ENCODE peak calls at places on chromosomes 11 and 22, in ten cellular contexts. D is esophagus squamous epithelium; E is CD4-positive, alpha-beta memory T cell; N is spleen; Y is colonic mucosa; S is small intestine; P is psoas muscle; V is IMR-90; F is upper lobe of right lung; J is thoracic aorta. U is an unnamed sample. For H3K36me3, the result is how much of the 10 kb centered on the place peaks cover.

GRCh38 chr11:133047036-133047800 is 485.1 kb downstream of the OPCML start:
- DNase-seq in D (no peak), E (no peak), N (no peak), Y (no peak), S (no peak), P (no peak), V (no peak), F (no peak), J (no peak), U (no peak)

GRCh38 chr22:49530671-49531532 is 296.8 kb downstream of the BRD1 start:
- DNase-seq in D (no peak), E (no peak), N (peak), Y (no peak), S (no peak), P (no peak), V (no peak), F (no peak), J (no peak), U (no peak)

GRCh38 chr11:111531687-111532364 is 8.7 kb upstream of the LAYN start:
- DNase-seq in D (no peak), E (no peak), N (no peak), Y (no peak), S (no peak), P (no peak), V (peak), F (no peak), J (no peak), U (no peak)

GRCh38 chr11:87473174-87473573 is 435.4 kb downstream of the TMEM135 start:
- DNase-seq in D (no peak), E (no peak), N (no peak), Y (no peak), S (no peak), P (no peak), V (peak), F (no peak), J (no peak), U (no peak)

GRCh38 chr22:32707971-32708370 is 93.5 kb upstream of the TIMP3 start:
- DNase-seq in D (no peak), E (no peak), N (no peak), Y (no peak), S (no peak), P (no peak), V (no peak), F (no peak), J (no peak), U (no peak)

GRCh38 chr22:50729391-50730012 is 8.5 kb upstream of the ACR start:
- DNase-seq in D (no peak), E (no peak), N (peak), Y (no peak), S (no peak), P (peak), V (no peak), F (peak), J (no peak), U (peak)

GRCh38 chr11:5280582-5281102 is 10.9 kb upstream of the HBE1 start:
- DNase-seq in D (no peak), E (no peak), N (no peak), Y (peak), S (peak), P (peak), V (peak), F (no peak), J (peak), U (peak)

GRCh38 chr22:38246692-38247091 is 26.1 kb downstream of the TMEM184B start:
- DNase-seq in D (no peak), E (no peak), N (no peak), Y (no peak), S (no peak), P (peak), V (no peak), F (no peak), J (peak), U (no peak)

GRCh38 chr11:102986815-102987214 is 31.3 kb upstream of the MMP13 start:
- DNase-seq in D (no peak), E (no peak), N (no peak), Y (no peak), S (no peak), P (no peak), V (peak), F (no peak), J (no peak), U (no peak)

GRCh38 chr22:33864723-33865130 is 55.5 kb downstream of the LARGE1 start:
- DNase-seq in D (no peak), E (no peak), N (no peak), Y (no peak), S (no peak), P (no peak), V (peak), F (no peak), J (no peak), U (no peak)
- H3K36me3 ChIP-seq in D (under half), E (under half), N (under half), Y (under half), S (under half), P (under half), V (under half), F (under half), J (under half), U (under half)

DNA sequence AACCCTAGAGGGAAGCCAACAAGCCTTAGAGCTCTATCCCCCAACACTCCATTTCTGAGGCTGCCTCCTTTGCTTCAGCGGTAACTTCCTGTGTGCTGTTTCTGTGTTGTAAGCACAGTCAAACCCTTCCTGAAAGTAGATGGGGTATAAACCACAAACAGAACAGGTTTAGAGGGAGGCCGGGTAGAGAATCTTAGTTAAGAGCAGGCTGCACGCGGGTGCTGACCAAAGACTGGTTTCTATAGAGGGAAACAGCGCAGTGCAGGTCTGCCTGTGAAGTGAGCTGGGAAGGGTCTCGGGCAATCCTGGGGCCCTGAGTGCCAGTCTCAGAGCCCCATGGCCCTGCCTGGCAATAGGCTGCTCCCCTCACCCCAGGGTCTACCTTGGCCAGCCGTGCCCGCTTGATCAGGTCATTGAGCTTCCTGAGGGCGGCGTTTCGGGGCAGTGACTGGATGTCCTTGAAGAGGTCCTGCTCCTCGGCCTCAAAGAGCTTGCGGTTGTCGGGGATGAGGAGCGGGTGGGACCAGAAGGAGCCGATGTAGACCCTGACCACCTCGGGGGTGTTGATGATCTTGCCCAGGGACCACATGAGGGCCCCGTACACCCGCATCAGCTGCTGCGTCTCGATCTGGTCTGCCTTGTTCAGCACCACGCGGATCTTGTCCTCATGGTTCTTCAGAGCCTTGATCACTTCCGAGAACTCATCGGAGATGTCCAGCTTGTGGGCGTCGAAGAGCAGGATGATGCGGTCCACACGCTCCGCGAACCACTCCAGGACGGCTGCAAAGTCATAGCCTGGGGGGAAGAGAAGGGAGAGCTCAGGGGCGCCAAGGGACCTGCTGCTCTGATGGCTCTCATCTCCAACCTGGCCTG is 15.3 kb upstream of the CDC42BPG start:
- DNase-seq in D (no peak), E (peak), N (peak), Y (no peak), S (peak), P (no peak), V (no peak), F (no peak), J (no peak), U (no peak)
- H3K4me3 ChIP-seq in D (no peak), E (no peak), N (no peak), Y (no peak), S (no peak), P (peak), V (no peak), F (peak), J (no peak), U (no peak)

DNA sequence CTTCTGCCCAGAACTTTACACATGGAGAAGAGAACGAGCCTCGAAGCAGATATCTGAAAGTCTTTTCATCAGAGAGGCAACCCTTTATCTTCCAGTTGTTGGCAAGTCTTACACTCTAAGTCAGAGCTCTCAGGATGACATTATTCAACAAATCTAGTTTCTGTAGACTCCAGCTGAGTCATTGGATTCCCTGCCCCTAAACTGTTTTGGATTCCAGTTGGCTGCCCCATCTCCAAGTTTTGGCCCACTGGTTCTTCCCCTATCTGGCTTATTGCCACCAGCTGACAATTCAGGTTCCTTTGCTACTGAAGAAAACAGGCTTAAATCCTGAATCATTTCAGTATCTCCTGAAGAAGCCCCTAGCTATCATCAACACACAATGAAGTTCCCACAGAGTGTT is 14.2 kb downstream of the SAAL1 start:
- DNase-seq in D (no peak), E (no peak), N (no peak), Y (no peak), S (no peak), P (no peak), V (peak), F (no peak), J (no peak), U (no peak)
- H3K36me3 ChIP-seq in D (under half), E (under half), N (half or more), Y (under half), S (under half), P (under half), V (under half), F (half or more), J (under half), U (under half)

GRCh38 chr11:65917434-65918210 is 1.2 kb downstream of the C11orf68 start:
- DNase-seq in D (no peak), E (no peak), N (peak), Y (no peak), S (no peak), P (peak), V (no peak), F (peak), J (no peak), U (no peak)

GRCh38 chr11:65915821-65916251 is 3.0 kb downstream of the C11orf68 start:
- DNase-seq in D (no peak), E (no peak), N (peak), Y (peak), S (no peak), P (peak), V (peak), F (peak), J (peak), U (peak)

GRCh38 chr11:65915101-65915820 is 3.6 kb downstream of the C11orf68 start:
- DNase-seq in D (no peak), E (no peak), N (no peak), Y (no peak), S (no peak), P (no peak), V (no peak), F (no peak), J (no peak), U (no peak)

GRCh38 chr11:65917077-65917433 is 1.8 kb downstream of the C11orf68 start:
- DNase-seq in D (no peak), E (no peak), N (no peak), Y (no peak), S (no peak), P (no peak), V (no peak), F (no peak), J (no peak), U (no peak)

DNA sequence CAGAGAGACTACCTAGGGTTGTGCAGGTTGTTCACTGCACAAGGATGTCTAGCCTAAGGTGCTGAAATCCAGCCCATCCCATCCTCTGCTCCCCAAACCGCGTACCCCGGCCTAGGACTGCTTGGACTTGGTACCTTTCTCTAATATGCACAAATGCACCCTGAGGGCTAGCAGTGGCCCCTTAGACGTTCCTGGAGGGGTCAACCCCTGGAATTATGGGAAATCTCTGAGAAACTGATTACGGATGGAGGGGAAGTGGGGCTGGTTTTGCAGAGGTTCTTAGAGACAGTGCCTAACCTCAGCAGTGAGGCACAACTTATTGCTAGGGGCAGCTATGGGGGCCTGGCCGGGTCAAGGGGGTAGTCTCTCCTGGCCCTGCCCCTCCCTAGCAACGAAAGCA is 2.5 kb downstream of the C11orf68 start:
- DNase-seq in D (no peak), E (no peak), N (no peak), Y (no peak), S (no peak), P (no peak), V (no peak), F (no peak), J (no peak), U (no peak)
- H3K4me3 ChIP-seq in D (peak), E (no peak), N (no peak), Y (no peak), S (no peak), P (peak), V (peak), F (no peak), J (peak), U (no peak)

DNA sequence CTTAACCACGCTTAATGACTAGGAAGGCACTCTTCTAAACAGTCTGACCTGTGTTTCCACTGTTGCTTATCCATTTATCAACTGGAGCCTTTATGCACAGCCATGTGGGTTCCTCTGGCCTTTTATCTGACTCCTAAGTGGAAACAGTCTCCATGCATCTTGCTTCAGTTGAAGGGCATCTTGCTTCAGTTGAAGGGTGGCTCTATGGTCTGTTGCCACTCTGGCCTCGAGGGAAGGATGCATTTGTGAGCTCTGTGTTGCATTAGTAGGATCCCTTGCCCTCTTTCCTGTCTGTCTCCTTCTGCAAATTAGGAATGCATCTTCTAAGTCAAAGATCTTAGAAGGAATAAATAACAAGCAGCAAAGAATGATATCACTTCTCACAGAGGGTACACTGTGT is 25.8 kb upstream of the C11orf96 start:
- DNase-seq in D (no peak), E (no peak), N (no peak), Y (no peak), S (no peak), P (no peak), V (no peak), F (no peak), J (no peak), U (no peak)
- H3K36me3 ChIP-seq in D (under half), E (under half), N (half or more), Y (under half), S (under half), P (under half), V (under half), F (under half), J (under half), U (under half)

DNA sequence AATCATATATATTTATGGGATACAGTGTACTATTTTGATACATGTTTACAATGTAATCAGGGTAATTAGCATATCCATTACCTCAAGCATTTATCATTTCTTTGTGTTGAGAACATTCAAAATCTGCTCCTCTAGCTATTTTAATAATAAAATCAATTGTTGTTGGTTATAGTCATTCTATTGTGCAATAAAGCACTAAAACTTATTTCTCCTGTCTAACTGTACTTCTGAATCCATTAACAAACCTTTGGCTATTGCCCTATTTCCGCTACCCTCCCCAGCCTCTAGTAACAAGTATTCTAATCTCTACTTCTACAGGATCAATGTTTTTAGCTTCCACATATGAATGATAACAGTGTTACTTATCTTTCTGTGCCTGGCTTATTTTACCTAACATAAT is 15.3 kb upstream of the USP2 start:
- DNase-seq in D (no peak), E (no peak), N (no peak), Y (no peak), S (no peak), P (no peak), V (no peak), F (no peak), J (no peak), U (no peak)
- H3K4me3 ChIP-seq in D (no peak), E (no peak), N (no peak), Y (no peak), S (no peak), P (no peak), V (no peak), F (no peak), J (no peak), U (no peak)

DNA sequence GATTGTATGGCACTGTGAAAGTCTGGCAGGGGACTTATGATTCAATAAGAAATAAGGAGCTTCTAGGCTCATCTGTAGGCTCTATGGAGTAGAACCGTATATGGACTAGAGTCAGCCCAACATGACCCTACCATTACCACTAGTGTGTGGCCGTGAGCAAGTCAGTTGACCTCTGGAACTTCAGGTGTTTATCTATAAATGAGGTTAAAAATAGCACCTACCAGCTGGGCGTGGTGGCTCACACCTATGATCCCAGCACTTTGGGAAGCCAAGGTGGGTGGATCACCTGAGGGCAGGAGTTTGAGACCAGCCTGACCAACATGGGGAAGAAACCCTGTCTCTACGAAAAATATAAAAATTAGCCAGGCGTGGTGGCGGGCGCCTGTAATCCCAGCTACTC is 4.5 kb downstream of the HINFP start:
- DNase-seq in D (no peak), E (no peak), N (no peak), Y (peak), S (peak), P (no peak), V (no peak), F (no peak), J (no peak), U (no peak)
- H3K36me3 ChIP-seq in D (under half), E (under half), N (under half), Y (under half), S (under half), P (under half), V (under half), F (under half), J (under half), U (under half)